ENCODE peak calls at places on chromosomes 6 and 20, in ten cellular contexts. M is left ventricle myocardium inferior, T is endodermal cell, B is adrenal gland, F is A549, R is Panc1, G is hepatocyte, W is IMR-90, J is neural progenitor cell, O is coronary artery. P is an unnamed sample.

GRCh38 chr6:136593748-136594490 is 43.7 kb upstream of the MAP7 start:
- DNase-seq in B (peak; percentile 66), J (no peak), W (peak; percentile 100), M (no peak), G (peak; percentile 39), F (peak; percentile 52), O (no peak), T (no peak), R (no peak), P (peak; percentile 88)

GRCh38 chr6:71209206-71209605 is 79.4 kb upstream of the OGFRL1 start:
- DNase-seq in F (no peak), O (no peak), B (no peak), M (no peak), T (no peak), G (no peak), J (no peak), R (no peak), W (no peak), P (no peak)

GRCh38 chr6:111534366-111534765 is 51.3 kb upstream of the REV3L start:
- DNase-seq in B (peak; percentile 72), R (no peak), O (no peak), F (peak; percentile 7), W (peak; percentile 35), J (no peak), G (peak; percentile 10), T (no peak), M (peak; percentile 67), P (peak; percentile 32)

GRCh38 chr20:62296724-62297448 is 5.9 kb upstream of the ADRM1 start:
- DNase-seq in J (no peak), F (no peak), G (no peak), T (no peak), O (no peak), M (no peak), B (no peak), R (no peak), W (no peak), P (no peak)

GRCh38 chr6:165580139-165580538 is 82.9 kb downstream of the PDE10A start:
- DNase-seq in R (no peak), F (no peak), J (no peak), B (no peak), O (no peak), W (peak; percentile 84), T (no peak), G (no peak), M (no peak), P (no peak)

GRCh38 chr20:15703171-15703911 is 869.9 kb downstream of the KIF16B start:
- DNase-seq in G (peak; percentile 18), F (peak; percentile 50), O (no peak), J (no peak), M (no peak), T (no peak), R (peak; percentile 87), B (no peak), W (peak; percentile 87), P (peak; percentile 91)

GRCh38 chr6:4858194-4859028 is 82.2 kb downstream of the CDYL start:
- DNase-seq in G (no peak), T (no peak), B (no peak), O (no peak), W (no peak), R (no peak), J (no peak), F (no peak), M (no peak), P (no peak)

GRCh38 chr6:118571121-118571520 is 23.0 kb downstream of the PLN start:
- DNase-seq in R (no peak), G (no peak), B (no peak), F (no peak), O (no peak), M (no peak), T (no peak), J (no peak), W (no peak), P (no peak)

GRCh38 chr6:4941782-4942672 is 61.8 kb downstream of the RPP40 start:
- DNase-seq in R (no peak), T (no peak), B (peak; percentile 78), G (peak; percentile 50), M (no peak), W (peak; percentile 96), O (peak; percentile 58), J (peak; percentile 26), F (peak; percentile 81), P (peak; percentile 93)

GRCh38 chr6:117547688-117548621 is 54.4 kb downstream of the GOPC start:
- DNase-seq in M (peak; percentile 65), B (peak; percentile 76), W (peak; percentile 54), J (no peak), G (no peak), T (peak; percentile 60), F (no peak), R (no peak), O (peak; percentile 80), P (no peak)

GRCh38 chr20:54013397-54013941 is 56.9 kb downstream of the BCAS1 start:
- DNase-seq in J (no peak), M (no peak), W (no peak), T (no peak), G (no peak), F (no peak), B (no peak), O (no peak), R (no peak), P (no peak)

DNA sequence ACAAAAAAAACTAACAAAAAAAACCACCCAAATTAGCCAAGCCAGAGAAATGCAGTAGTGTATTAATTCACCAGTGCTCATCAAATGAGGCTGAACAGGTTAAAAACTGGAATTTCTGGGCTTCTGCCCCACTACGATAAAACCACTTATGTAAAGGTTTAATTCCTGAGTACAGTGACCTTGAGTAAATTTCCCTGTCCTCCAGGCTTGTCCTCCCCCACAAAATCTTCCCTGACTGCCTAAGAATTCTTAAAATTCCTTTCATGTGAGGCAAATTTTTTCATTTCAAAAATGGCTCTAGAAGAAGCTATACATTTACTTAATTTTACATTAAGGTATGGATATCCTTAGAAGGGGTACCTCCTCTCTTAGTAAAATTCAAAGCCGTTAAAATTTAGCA is 80.1 kb upstream of the ID4 start:
- DNase-seq in B (no peak), T (no peak), J (no peak), G (no peak), F (no peak), W (peak; percentile 39), R (no peak), M (no peak), O (no peak), P (no peak)
- H3K27ac ChIP-seq in B (no peak overlapping the region), T (no peak overlapping the region), J (no peak overlapping the region), G (no peak overlapping the region), F (peak overlapping the region; percentile 53), W (peak overlapping the region; percentile 67), R (no peak overlapping the region), M (no peak overlapping the region), O (no peak overlapping the region), P (no peak overlapping the region)

GRCh38 chr6:130822736-130823135 is 4.5 kb upstream of the SMLR1 start:
- DNase-seq in F (no peak), M (no peak), O (no peak), T (no peak), G (no peak), W (no peak), J (no peak), B (no peak), R (no peak), P (no peak)

GRCh38 chr6:130824978-130825694 is 2.1 kb upstream of the SMLR1 start:
- DNase-seq in B (no peak), G (no peak), W (no peak), J (no peak), T (no peak), O (no peak), R (no peak), F (no peak), M (no peak), P (no peak)

GRCh38 chr6:130827247-130828149 is at the start of gene SMLR1:
- DNase-seq in G (peak; percentile 63), T (no peak), W (no peak), B (no peak), R (no peak), J (no peak), M (no peak), F (no peak), O (no peak), P (no peak)

GRCh38 chr6:130826442-130827246 is 562 bp upstream of the SMLR1 start:
- DNase-seq in W (no peak), F (no peak), J (no peak), M (no peak), G (no peak), O (no peak), T (no peak), B (no peak), R (no peak), P (no peak)

GRCh38 chr6:130825772-130826441 is 1.3 kb upstream of the SMLR1 start:
- DNase-seq in R (no peak), G (no peak), O (no peak), F (no peak), J (no peak), W (no peak), T (peak; percentile 87), M (no peak), B (no peak), P (no peak)
- TF ChIP-seq CTCF in R (no peak), G (no peak), O (no peak), F (no peak), J (no peak), W (no peak), T (peak; percentile 52), M (no peak), B (no peak), P (no peak)

GRCh38 chr20:50220093-50220893 is 29.7 kb downstream of the CEBPB start:
- DNase-seq in W (no peak), G (no peak), R (no peak), J (no peak), T (peak; percentile 47), O (no peak), F (no peak), B (no peak), M (no peak), P (no peak)
- H3K27ac ChIP-seq in W (no peak overlapping the region), G (peak overlapping the region; percentile 21), R (no peak overlapping the region), J (no peak overlapping the region), T (no peak overlapping the region), O (peak overlapping the region; percentile 45), F (peak overlapping the region; percentile 20), B (peak overlapping the region; percentile 80), M (no peak overlapping the region), P (peak overlapping the region; percentile 66)

GRCh38 chr20:41697861-41698559 is 79.8 kb upstream of the CHD6 start:
- DNase-seq in M (no peak), R (peak; percentile 33), W (peak; percentile 37), B (peak; percentile 37), T (peak; percentile 64), F (peak; percentile 31), J (peak; percentile 57), G (peak; percentile 51), O (no peak), P (peak; percentile 51)
- TF ChIP-seq CTCF in M (peak; percentile 79), R (peak; percentile 90), W (peak; percentile 72), B (peak; percentile 83), T (peak; percentile 93), F (peak; percentile 76), J (peak; percentile 95), G (peak; percentile 83), O (peak; percentile 46), P (peak; percentile 99)

P was measured in RWPE1.